ENCODE peak calls at places on chromosome 17, in five cellular contexts. One of them, this sample, is unnamed.

GRCh38 chr17:80219013-80219776 is 938 bp downstream of the SGSH start:
- DNase-seq in neuronal stem cell: no peak
- DNase-seq in neural progenitor cell: no peak
- DNase-seq in CD4-positive, CD25-positive, alpha-beta regulatory T cell: peak; percentile 81
- DNase-seq in CD8-positive, alpha-beta memory T cell: peak; percentile 90
- DNase-seq in this sample: peak; percentile 93

GRCh38 chr17:42107597-42108576 is 4.6 kb downstream of the DHX58 start:
- DNase-seq in CD4-positive, CD25-positive, alpha-beta regulatory T cell: peak; percentile 78
- DNase-seq in neural progenitor cell: peak; percentile 97
- DNase-seq in neuronal stem cell: peak; percentile 85
- DNase-seq in CD8-positive, alpha-beta memory T cell: peak; percentile 87
- DNase-seq in this sample: peak; percentile 89

GRCh38 chr17:75894049-75894742 is 2.6 kb downstream of the TRIM65 start:
- DNase-seq in CD8-positive, alpha-beta memory T cell: no peak
- DNase-seq in neuronal stem cell: no peak
- DNase-seq in CD4-positive, CD25-positive, alpha-beta regulatory T cell: no peak
- DNase-seq in neural progenitor cell: peak; percentile 55
- DNase-seq in this sample: no peak

GRCh38 chr17:59914274-59914854 is 21.4 kb downstream of the RPS6KB1 start:
- DNase-seq in neuronal stem cell: peak; percentile 6
- DNase-seq in CD4-positive, CD25-positive, alpha-beta regulatory T cell: no peak
- DNase-seq in neural progenitor cell: peak; percentile 52
- DNase-seq in CD8-positive, alpha-beta memory T cell: peak; percentile 40
- DNase-seq in this sample: peak; percentile 56

GRCh38 chr17:50064253-50064991 is 8.5 kb downstream of the ITGA3 start:
- DNase-seq in neuronal stem cell: no peak
- DNase-seq in neural progenitor cell: no peak
- DNase-seq in CD8-positive, alpha-beta memory T cell: no peak
- DNase-seq in CD4-positive, CD25-positive, alpha-beta regulatory T cell: no peak
- DNase-seq in this sample: no peak

GRCh38 chr17:33291248-33292183 is 1.6 kb downstream of the ASIC2 start:
- DNase-seq in neural progenitor cell: peak; percentile 77
- DNase-seq in neuronal stem cell: peak; percentile 48
- DNase-seq in CD4-positive, CD25-positive, alpha-beta regulatory T cell: no peak
- DNase-seq in CD8-positive, alpha-beta memory T cell: no peak
- DNase-seq in this sample: no peak

GRCh38 chr17:81391964-81392908 is 3.0 kb upstream of the BAHCC1 start:
- DNase-seq in CD8-positive, alpha-beta memory T cell: no peak
- DNase-seq in CD4-positive, CD25-positive, alpha-beta regulatory T cell: no peak
- DNase-seq in neuronal stem cell: no peak
- DNase-seq in neural progenitor cell: no peak
- DNase-seq in this sample: no peak

GRCh38 chr17:64024215-64024654 is 3.8 kb upstream of the ICAM2 start:
- DNase-seq in neuronal stem cell: no peak
- DNase-seq in neural progenitor cell: no peak
- DNase-seq in CD8-positive, alpha-beta memory T cell: no peak
- DNase-seq in CD4-positive, CD25-positive, alpha-beta regulatory T cell: no peak
- DNase-seq in this sample: no peak

GRCh38 chr17:4968916-4969550 is 1.4 kb upstream of the SPAG7 start:
- DNase-seq in CD4-positive, CD25-positive, alpha-beta regulatory T cell: no peak
- DNase-seq in neuronal stem cell: no peak
- DNase-seq in CD8-positive, alpha-beta memory T cell: no peak
- DNase-seq in neural progenitor cell: peak; percentile 60
- DNase-seq in this sample: no peak

GRCh38 chr17:63698886-63699637 is 863 bp downstream of the LIMD2 start:
- DNase-seq in CD8-positive, alpha-beta memory T cell: peak; percentile 95
- DNase-seq in CD4-positive, CD25-positive, alpha-beta regulatory T cell: peak; percentile 82
- DNase-seq in neural progenitor cell: peak; percentile 46
- DNase-seq in neuronal stem cell: no peak
- DNase-seq in this sample: peak; percentile 94

GRCh38 chr17:66276328-66276937 is 26.0 kb upstream of the PRKCA start:
- DNase-seq in neuronal stem cell: no peak
- DNase-seq in CD4-positive, CD25-positive, alpha-beta regulatory T cell: no peak
- DNase-seq in CD8-positive, alpha-beta memory T cell: no peak
- DNase-seq in neural progenitor cell: no peak
- DNase-seq in this sample: no peak

GRCh38 chr17:32792207-32792606 is 84.7 kb downstream of the MYO1D start:
- DNase-seq in CD4-positive, CD25-positive, alpha-beta regulatory T cell: no peak
- DNase-seq in neural progenitor cell: no peak
- DNase-seq in CD8-positive, alpha-beta memory T cell: no peak
- DNase-seq in neuronal stem cell: no peak
- DNase-seq in this sample: no peak

GRCh38 chr17:80362428-80363119 is 52.4 kb upstream of the ENDOV start:
- DNase-seq in neural progenitor cell: no peak
- DNase-seq in CD8-positive, alpha-beta memory T cell: no peak
- DNase-seq in CD4-positive, CD25-positive, alpha-beta regulatory T cell: no peak
- DNase-seq in neuronal stem cell: no peak
- DNase-seq in this sample: no peak

GRCh38 chr17:10463402-10463801 is 6.0 kb downstream of the MYH4 start:
- DNase-seq in neural progenitor cell: no peak
- DNase-seq in CD4-positive, CD25-positive, alpha-beta regulatory T cell: no peak
- DNase-seq in CD8-positive, alpha-beta memory T cell: no peak
- DNase-seq in neuronal stem cell: no peak
- DNase-seq in this sample: no peak

GRCh38 chr17:69342896-69343644 is 16.1 kb upstream of the ABCA5 start:
- DNase-seq in CD4-positive, CD25-positive, alpha-beta regulatory T cell: no peak
- DNase-seq in CD8-positive, alpha-beta memory T cell: no peak
- DNase-seq in neuronal stem cell: no peak
- DNase-seq in neural progenitor cell: no peak
- DNase-seq in this sample: no peak

GRCh38 chr17:82668631-82669099 is 20.4 kb upstream of the WDR45B start:
- DNase-seq in neural progenitor cell: peak; percentile 85
- DNase-seq in CD4-positive, CD25-positive, alpha-beta regulatory T cell: no peak
- DNase-seq in neuronal stem cell: peak; percentile 31
- DNase-seq in CD8-positive, alpha-beta memory T cell: peak; percentile 40
- DNase-seq in this sample: no peak

GRCh38 chr17:50047488-50048126 is 8.3 kb upstream of the ITGA3 start:
- DNase-seq in CD8-positive, alpha-beta memory T cell: no peak
- DNase-seq in CD4-positive, CD25-positive, alpha-beta regulatory T cell: no peak
- DNase-seq in neural progenitor cell: no peak
- DNase-seq in neuronal stem cell: no peak
- DNase-seq in this sample: no peak

GRCh38 chr17:48904428-48904827 is 3.8 kb upstream of the UBE2Z start:
- DNase-seq in neuronal stem cell: no peak
- DNase-seq in neural progenitor cell: no peak
- DNase-seq in CD4-positive, CD25-positive, alpha-beta regulatory T cell: no peak
- DNase-seq in CD8-positive, alpha-beta memory T cell: no peak
- DNase-seq in this sample: no peak

GRCh38 chr17:38761612-38762011 is 9.1 kb downstream of the PSMB3 start:
- DNase-seq in CD4-positive, CD25-positive, alpha-beta regulatory T cell: no peak
- DNase-seq in neuronal stem cell: no peak
- DNase-seq in CD8-positive, alpha-beta memory T cell: no peak
- DNase-seq in neural progenitor cell: peak; percentile 71
- DNase-seq in this sample: no peak

GRCh38 chr17:40203131-40203530 is 16.0 kb upstream of the WIPF2 start:
- DNase-seq in neuronal stem cell: no peak
- DNase-seq in CD8-positive, alpha-beta memory T cell: no peak
- DNase-seq in neural progenitor cell: no peak
- DNase-seq in CD4-positive, CD25-positive, alpha-beta regulatory T cell: no peak
- DNase-seq in this sample: no peak

GRCh38 chr17:76772842-76773521 is 35.1 kb downstream of the MFSD11 start:
- DNase-seq in CD8-positive, alpha-beta memory T cell: peak; percentile 61
- DNase-seq in neural progenitor cell: peak; percentile 65
- DNase-seq in neuronal stem cell: no peak
- DNase-seq in CD4-positive, CD25-positive, alpha-beta regulatory T cell: peak; percentile 52
- DNase-seq in this sample: peak; percentile 70

GRCh38 chr17:42153919-42154491 is 784 bp downstream of the RAB5C start:
- DNase-seq in CD8-positive, alpha-beta memory T cell: no peak
- DNase-seq in neuronal stem cell: no peak
- DNase-seq in CD4-positive, CD25-positive, alpha-beta regulatory T cell: no peak
- DNase-seq in neural progenitor cell: peak; percentile 41
- DNase-seq in this sample: no peak

GRCh38 chr17:57326764-57327163 is 70.4 kb downstream of the MSI2 start:
- DNase-seq in neuronal stem cell: no peak
- DNase-seq in CD4-positive, CD25-positive, alpha-beta regulatory T cell: no peak
- DNase-seq in CD8-positive, alpha-beta memory T cell: no peak
- DNase-seq in neural progenitor cell: no peak
- DNase-seq in this sample: no peak

GRCh38 chr17:64103751-64104364 is 26.1 kb downstream of the ERN1 start:
- DNase-seq in CD8-positive, alpha-beta memory T cell: no peak
- DNase-seq in neural progenitor cell: no peak
- DNase-seq in neuronal stem cell: no peak
- DNase-seq in CD4-positive, CD25-positive, alpha-beta regulatory T cell: no peak
- DNase-seq in this sample: no peak

GRCh38 chr17:57140321-57140720 is 55.3 kb downstream of the AKAP1 start:
- DNase-seq in neural progenitor cell: no peak
- DNase-seq in CD8-positive, alpha-beta memory T cell: no peak
- DNase-seq in neuronal stem cell: no peak
- DNase-seq in CD4-positive, CD25-positive, alpha-beta regulatory T cell: no peak
- DNase-seq in this sample: no peak

GRCh38 chr17:39194089-39194984 is 3.1 kb downstream of the CACNB1 start:
- DNase-seq in neural progenitor cell: peak; percentile 81
- DNase-seq in CD8-positive, alpha-beta memory T cell: no peak
- DNase-seq in CD4-positive, CD25-positive, alpha-beta regulatory T cell: no peak
- DNase-seq in neuronal stem cell: peak; percentile 36
- DNase-seq in this sample: no peak

GRCh38 chr17:9195961-9196668 is 174.8 kb downstream of the NTN1 start:
- DNase-seq in neural progenitor cell: peak; percentile 78
- DNase-seq in CD4-positive, CD25-positive, alpha-beta regulatory T cell: no peak
- DNase-seq in neuronal stem cell: peak; percentile 24
- DNase-seq in CD8-positive, alpha-beta memory T cell: no peak
- DNase-seq in this sample: no peak

GRCh38 chr17:58289869-58290268 is 9.1 kb upstream of the MPO start:
- DNase-seq in CD4-positive, CD25-positive, alpha-beta regulatory T cell: no peak
- DNase-seq in neuronal stem cell: no peak
- DNase-seq in neural progenitor cell: no peak
- DNase-seq in CD8-positive, alpha-beta memory T cell: no peak
- DNase-seq in this sample: no peak

GRCh38 chr17:7035591-7036368 is at the start of gene SLC16A13:
- DNase-seq in CD8-positive, alpha-beta memory T cell: peak; percentile 96
- DNase-seq in CD4-positive, CD25-positive, alpha-beta regulatory T cell: peak; percentile 99
- DNase-seq in neural progenitor cell: peak; percentile 98
- DNase-seq in neuronal stem cell: peak; percentile 88
- DNase-seq in this sample: peak; percentile 98

GRCh38 chr17:9522074-9522473 is 53.5 kb downstream of the STX8 start:
- DNase-seq in neural progenitor cell: peak; percentile 75
- DNase-seq in CD4-positive, CD25-positive, alpha-beta regulatory T cell: no peak
- DNase-seq in CD8-positive, alpha-beta memory T cell: peak; percentile 3
- DNase-seq in neuronal stem cell: peak; percentile 40
- DNase-seq in this sample: peak; percentile 3

GRCh38 chr17:43721537-43722268 is 36.9 kb downstream of the SOST start:
- DNase-seq in CD8-positive, alpha-beta memory T cell: no peak
- DNase-seq in neuronal stem cell: no peak
- DNase-seq in neural progenitor cell: no peak
- DNase-seq in CD4-positive, CD25-positive, alpha-beta regulatory T cell: no peak
- DNase-seq in this sample: no peak

GRCh38 chr17:74373838-74374606 is 6.7 kb downstream of the GPR142 start:
- DNase-seq in neuronal stem cell: no peak
- DNase-seq in neural progenitor cell: no peak
- DNase-seq in CD8-positive, alpha-beta memory T cell: no peak
- DNase-seq in CD4-positive, CD25-positive, alpha-beta regulatory T cell: no peak
- DNase-seq in this sample: no peak

GRCh38 chr17:68302666-68303065 is 11.4 kb downstream of the ARSG start:
- DNase-seq in neuronal stem cell: no peak
- DNase-seq in CD8-positive, alpha-beta memory T cell: no peak
- DNase-seq in CD4-positive, CD25-positive, alpha-beta regulatory T cell: no peak
- DNase-seq in neural progenitor cell: no peak
- DNase-seq in this sample: no peak

GRCh38 chr17:19382581-19383444 is 4.2 kb downstream of the MFAP4 start:
- DNase-seq in neuronal stem cell: no peak
- DNase-seq in CD4-positive, CD25-positive, alpha-beta regulatory T cell: no peak
- DNase-seq in CD8-positive, alpha-beta memory T cell: no peak
- DNase-seq in neural progenitor cell: no peak
- DNase-seq in this sample: no peak
- H3K36me3 ChIP-seq in neuronal stem cell: peaks cover 50% of the 10 kb centered on the region
- H3K36me3 ChIP-seq in CD4-positive, CD25-positive, alpha-beta regulatory T cell: peaks cover 34% of the 10 kb centered on the region
- H3K36me3 ChIP-seq in CD8-positive, alpha-beta memory T cell: peaks cover 8% of the 10 kb centered on the region
- H3K36me3 ChIP-seq in neural progenitor cell: peaks cover 4% of the 10 kb centered on the region
- H3K36me3 ChIP-seq in this sample: peaks cover 10% of the 10 kb centered on the region

DNA sequence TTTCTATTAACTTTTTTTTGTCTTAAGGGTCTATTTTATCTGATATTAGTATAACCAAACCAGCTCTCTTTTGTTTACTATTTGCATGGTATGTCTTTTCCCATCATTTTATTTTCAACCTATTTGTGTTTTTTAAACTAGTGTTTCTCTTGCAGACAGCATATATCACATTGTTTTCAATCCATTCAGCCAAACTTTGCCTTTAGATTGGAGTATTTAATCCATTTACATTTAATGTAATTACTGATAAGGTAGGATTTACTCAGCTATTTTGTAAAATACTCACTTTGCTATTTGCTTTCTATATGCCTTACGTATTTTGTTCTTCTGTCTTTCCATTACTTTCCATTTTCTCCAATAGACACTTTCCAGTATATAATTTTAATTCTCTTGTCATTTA is 108.0 kb upstream of the NACA2 start:
- DNase-seq in CD4-positive, CD25-positive, alpha-beta regulatory T cell: no peak
- DNase-seq in CD8-positive, alpha-beta memory T cell: no peak
- DNase-seq in neural progenitor cell: no peak
- DNase-seq in neuronal stem cell: no peak
- DNase-seq in this sample: no peak
- H3K9me3 ChIP-seq in CD4-positive, CD25-positive, alpha-beta regulatory T cell: peaks cover 40% of the 10 kb centered on the region
- H3K9me3 ChIP-seq in CD8-positive, alpha-beta memory T cell: peaks cover 18% of the 10 kb centered on the region
- H3K9me3 ChIP-seq in neural progenitor cell: peaks cover 36% of the 10 kb centered on the region
- H3K9me3 ChIP-seq in neuronal stem cell: peaks cover 9% of the 10 kb centered on the region
- H3K9me3 ChIP-seq in this sample: peaks cover 22% of the 10 kb centered on the region

GRCh38 chr17:2980211-2980903 is 83.0 kb downstream of the OR1D5 start:
- DNase-seq in neural progenitor cell: no peak
- DNase-seq in neuronal stem cell: no peak
- DNase-seq in CD4-positive, CD25-positive, alpha-beta regulatory T cell: no peak
- DNase-seq in CD8-positive, alpha-beta memory T cell: no peak
- DNase-seq in this sample: no peak
- H3K36me3 ChIP-seq in neural progenitor cell: no peaks in the 10 kb centered on the region
- H3K36me3 ChIP-seq in neuronal stem cell: no peaks in the 10 kb centered on the region
- H3K36me3 ChIP-seq in CD4-positive, CD25-positive, alpha-beta regulatory T cell: peaks cover 47% of the 10 kb centered on the region
- H3K36me3 ChIP-seq in CD8-positive, alpha-beta memory T cell: peaks cover 5% of the 10 kb centered on the region
- H3K36me3 ChIP-seq in this sample: peaks cover 37% of the 10 kb centered on the region

DNA sequence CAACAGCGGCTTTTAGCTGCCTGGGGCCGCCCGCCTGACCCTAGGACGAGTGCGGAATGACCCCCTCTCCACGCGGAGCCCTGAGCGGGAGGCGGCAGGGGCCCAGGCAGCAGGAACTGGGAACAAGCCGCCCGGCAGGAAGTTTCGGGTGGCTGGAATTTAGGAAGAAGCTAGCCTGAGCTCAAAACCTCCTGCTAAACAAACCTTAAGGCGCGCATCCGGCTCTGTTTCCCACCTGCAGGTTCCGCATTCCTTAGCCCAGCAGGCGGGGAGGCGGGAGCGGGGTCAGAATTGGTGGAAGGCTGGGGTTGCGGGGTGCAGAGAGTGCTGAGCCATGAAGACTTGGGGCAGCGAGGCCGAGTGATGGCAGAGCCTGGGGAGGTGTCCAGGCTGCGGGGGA is 813.9 kb downstream of the KCNJ18 start:
- DNase-seq in CD8-positive, alpha-beta memory T cell: no peak
- DNase-seq in neuronal stem cell: no peak
- DNase-seq in CD4-positive, CD25-positive, alpha-beta regulatory T cell: no peak
- DNase-seq in neural progenitor cell: no peak
- DNase-seq in this sample: no peak
- H3K9me3 ChIP-seq in CD8-positive, alpha-beta memory T cell: no peaks in the 10 kb centered on the region
- H3K9me3 ChIP-seq in neuronal stem cell: peaks cover 22% of the 10 kb centered on the region
- H3K9me3 ChIP-seq in CD4-positive, CD25-positive, alpha-beta regulatory T cell: peaks cover 9% of the 10 kb centered on the region
- H3K9me3 ChIP-seq in neural progenitor cell: peaks cover 17% of the 10 kb centered on the region
- H3K9me3 ChIP-seq in this sample: no peaks in the 10 kb centered on the region

DNA sequence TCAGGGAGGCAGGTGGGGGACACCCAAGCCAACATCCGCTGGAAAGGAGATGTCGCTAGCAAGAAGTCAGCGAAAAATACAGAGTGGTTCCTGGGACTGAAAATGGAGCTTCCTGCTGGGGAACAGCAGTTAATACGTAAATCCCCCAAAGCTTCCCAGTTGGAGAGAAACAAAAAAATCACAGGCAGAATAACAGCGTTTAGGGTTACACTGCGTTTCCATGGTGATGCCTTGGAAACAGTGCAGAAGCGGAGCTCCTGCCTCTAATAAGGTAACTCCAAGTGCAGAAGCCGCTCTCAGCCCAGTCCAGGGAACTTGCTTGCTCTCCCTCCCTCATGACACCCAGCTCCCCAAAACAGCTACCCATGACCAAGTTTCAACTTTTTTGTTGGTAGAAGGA is 73.4 kb downstream of the PLD6 start:
- DNase-seq in CD4-positive, CD25-positive, alpha-beta regulatory T cell: no peak
- DNase-seq in neural progenitor cell: peak; percentile 81
- DNase-seq in neuronal stem cell: peak; percentile 54
- DNase-seq in CD8-positive, alpha-beta memory T cell: no peak
- DNase-seq in this sample: no peak
- H3K36me3 ChIP-seq in CD4-positive, CD25-positive, alpha-beta regulatory T cell: peaks cover 56% of the 10 kb centered on the region
- H3K36me3 ChIP-seq in neural progenitor cell: no peaks in the 10 kb centered on the region
- H3K36me3 ChIP-seq in neuronal stem cell: peaks cover 19% of the 10 kb centered on the region
- H3K36me3 ChIP-seq in CD8-positive, alpha-beta memory T cell: peaks cover 50% of the 10 kb centered on the region
- H3K36me3 ChIP-seq in this sample: peaks cover 63% of the 10 kb centered on the region